ENCODE peak calls at places on chromosomes 4 and X, in eight cellular contexts. C is aorta; L is naive thymus-derived CD4-positive, alpha-beta T cell; Q is K562; A is fibroblast of lung; N is ascending aorta; R is heart right ventricle; V is GM23248. X is an unnamed sample. For H3K4me1, the result is how much of the 10 kb centered on the place peaks cover.

GRCh38 chr4:121380448-121381147 is at the start of gene QRFPR:
- DNase-seq in C (no peak), L (no peak), Q (no peak), A (peak), N (no peak), R (peak), V (peak), X (no peak)

GRCh38 chr4:45530498-45530897 is 593.4 kb downstream of the GABRG1 start:
- DNase-seq in C (no peak), L (no peak), Q (no peak), A (no peak), N (no peak), R (no peak), V (no peak), X (peak)

GRCh38 chr4:16685536-16685935 is 212.9 kb downstream of the LDB2 start:
- DNase-seq in C (no peak), L (no peak), Q (no peak), A (peak), N (no peak), R (no peak), V (peak), X (no peak)

GRCh38 chr4:86286729-86287128 is 73.1 kb downstream of the MAPK10 start:
- DNase-seq in C (no peak), L (no peak), Q (no peak), A (peak), N (no peak), R (no peak), V (no peak), X (no peak)

GRCh38 chr4:125325733-125326132 is 11.0 kb downstream of the FAT4 start:
- DNase-seq in C (no peak), L (no peak), Q (no peak), A (no peak), N (no peak), R (no peak), V (no peak), X (no peak)

GRCh38 chr4:170008376-170008775 is 17.8 kb downstream of the MFAP3L start:
- DNase-seq in C (no peak), L (no peak), Q (no peak), A (no peak), N (no peak), R (no peak), V (peak), X (no peak)

GRCh38 chrX:49249071-49249470 is 13.8 kb downstream of the CCDC22 start:
- DNase-seq in C (no peak), L (no peak), Q (no peak), A (no peak), N (no peak), R (no peak), V (no peak), X (no peak)

GRCh38 chr4:76147454-76148141 is 599 bp downstream of the NUP54 start:
- DNase-seq in C (peak), L (no peak), Q (peak), A (peak), N (peak), R (peak), V (peak), X (no peak)

GRCh38 chrX:43557792-43558191 is 98.3 kb upstream of the MAOA start:
- DNase-seq in C (peak), L (peak), Q (peak), A (peak), N (peak), R (peak), V (peak), X (no peak)

GRCh38 chr4:76569695-76570094 is 134.7 kb downstream of the SHROOM3 start:
- DNase-seq in C (no peak), L (no peak), Q (no peak), A (no peak), N (no peak), R (no peak), V (no peak), X (no peak)

GRCh38 chr4:105709081-105709450 is 482 bp downstream of the GSTCD start:
- DNase-seq in C (no peak), L (no peak), Q (peak), A (peak), N (no peak), R (no peak), V (peak), X (no peak)

GRCh38 chrX:124127496-124127895 is 166.0 kb downstream of the STAG2 start:
- DNase-seq in C (no peak), L (no peak), Q (peak), A (no peak), N (no peak), R (no peak), V (no peak), X (no peak)

GRCh38 chrX:109384569-109385174 is 97.2 kb downstream of the GUCY2F start:
- DNase-seq in C (no peak), L (no peak), Q (peak), A (peak), N (no peak), R (no peak), V (peak), X (no peak)

GRCh38 chr4:80265571-80266266 is 745 bp upstream of the FGF5 start:
- DNase-seq in C (no peak), L (no peak), Q (peak), A (peak), N (no peak), R (no peak), V (peak), X (peak)

GRCh38 chrX:111854778-111855490 is 21.0 kb upstream of the TRPC5OS start:
- DNase-seq in C (no peak), L (no peak), Q (no peak), A (no peak), N (no peak), R (no peak), V (peak), X (no peak)

GRCh38 chr4:95524722-95525121 is 24.1 kb downstream of the UNC5C start:
- DNase-seq in C (no peak), L (no peak), Q (no peak), A (no peak), N (no peak), R (no peak), V (no peak), X (no peak)

GRCh38 chr4:122963222-122963621 is 40.8 kb upstream of the NUDT6 start:
- DNase-seq in C (no peak), L (no peak), Q (no peak), A (peak), N (no peak), R (no peak), V (peak), X (no peak)

GRCh38 chr4:42359686-42360085 is 37.6 kb upstream of the SHISA3 start:
- DNase-seq in C (no peak), L (no peak), Q (no peak), A (no peak), N (no peak), R (no peak), V (peak), X (no peak)

GRCh38 chr4:69984030-69984443 is 11.7 kb upstream of the STATH start:
- DNase-seq in C (no peak), L (no peak), Q (no peak), A (peak), N (no peak), R (no peak), V (no peak), X (peak)

GRCh38 chr4:173025131-173025530 is 143.5 kb upstream of the GALNT7 start:
- DNase-seq in C (no peak), L (peak), Q (peak), A (peak), N (peak), R (no peak), V (peak), X (peak)

GRCh38 chr4:17057035-17057434 is 158.6 kb upstream of the LDB2 start:
- DNase-seq in C (no peak), L (no peak), Q (no peak), A (no peak), N (no peak), R (no peak), V (no peak), X (no peak)

GRCh38 chr4:40627540-40627939 is 2.1 kb downstream of the RBM47 start:
- DNase-seq in C (no peak), L (no peak), Q (no peak), A (no peak), N (no peak), R (no peak), V (no peak), X (no peak)

GRCh38 chr4:40630335-40631021 is 814 bp upstream of the RBM47 start:
- DNase-seq in C (peak), L (no peak), Q (no peak), A (no peak), N (no peak), R (peak), V (no peak), X (peak)

GRCh38 chr4:40626183-40626990 is 3.3 kb downstream of the RBM47 start:
- DNase-seq in C (no peak), L (no peak), Q (no peak), A (peak), N (no peak), R (no peak), V (peak), X (no peak)

GRCh38 chr4:40628888-40629287 is 776 bp downstream of the RBM47 start:
- DNase-seq in C (no peak), L (no peak), Q (no peak), A (no peak), N (no peak), R (no peak), V (peak), X (no peak)

GRCh38 chr4:40629401-40630334 is at the start of gene RBM47:
- DNase-seq in C (peak), L (peak), Q (no peak), A (peak), N (no peak), R (peak), V (peak), X (peak)
- H3K4me1 ChIP-seq in C (under half), L (under half), Q (under half), A (under half), N (under half), R (under half), V (under half), X (under half)

DNA sequence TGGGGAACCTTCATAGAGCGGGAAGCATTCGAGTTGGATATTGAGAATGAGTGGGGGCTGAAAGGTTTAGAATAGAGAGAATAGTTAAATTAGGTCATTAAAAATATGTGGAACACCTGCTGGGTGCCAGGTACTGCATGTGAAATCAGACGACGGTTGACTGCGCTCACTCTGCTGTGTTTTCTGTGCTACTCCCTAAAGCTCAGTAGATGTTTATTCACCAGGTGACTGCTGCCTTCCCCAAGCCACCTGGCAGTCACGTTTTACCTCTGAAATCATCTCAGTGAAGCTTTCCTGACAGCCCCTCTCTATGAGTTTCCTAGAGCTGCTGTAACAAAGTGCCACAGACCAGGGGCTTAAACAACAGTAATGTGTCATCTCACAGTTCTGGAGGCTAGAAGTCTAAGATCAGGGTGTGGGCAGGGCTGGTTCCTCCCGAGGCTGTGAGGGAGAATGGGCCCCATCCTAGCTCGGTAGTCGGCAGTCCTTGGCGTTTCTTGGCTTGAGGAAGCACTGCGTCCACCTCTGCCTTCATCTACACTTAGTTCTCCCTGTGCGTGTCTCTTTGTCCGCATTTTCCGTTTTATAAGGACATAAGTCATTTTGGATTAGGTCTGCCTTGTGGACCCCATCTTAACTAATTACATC is 25.3 kb downstream of the ADD1 start:
- DNase-seq in C (no peak), L (no peak), Q (no peak), A (no peak), N (no peak), R (no peak), V (peak), X (no peak)
- H3K4me1 ChIP-seq in C (under half), L (under half), Q (under half), A (under half), N (under half), R (half or more), V (under half), X (half or more)

GRCh38 chr4:167838686-167839085 is 253.7 kb upstream of the ANXA10 start:
- DNase-seq in C (no peak), L (no peak), Q (no peak), A (peak), N (no peak), R (no peak), V (no peak), X (no peak)

GRCh38 chr4:167842487-167842886 is 249.8 kb upstream of the ANXA10 start:
- DNase-seq in C (no peak), L (no peak), Q (no peak), A (no peak), N (no peak), R (no peak), V (no peak), X (no peak)
- H3K4me1 ChIP-seq in C (under half), L (under half), Q (under half), A (under half), N (under half), R (under half), V (under half), X (under half)

DNA sequence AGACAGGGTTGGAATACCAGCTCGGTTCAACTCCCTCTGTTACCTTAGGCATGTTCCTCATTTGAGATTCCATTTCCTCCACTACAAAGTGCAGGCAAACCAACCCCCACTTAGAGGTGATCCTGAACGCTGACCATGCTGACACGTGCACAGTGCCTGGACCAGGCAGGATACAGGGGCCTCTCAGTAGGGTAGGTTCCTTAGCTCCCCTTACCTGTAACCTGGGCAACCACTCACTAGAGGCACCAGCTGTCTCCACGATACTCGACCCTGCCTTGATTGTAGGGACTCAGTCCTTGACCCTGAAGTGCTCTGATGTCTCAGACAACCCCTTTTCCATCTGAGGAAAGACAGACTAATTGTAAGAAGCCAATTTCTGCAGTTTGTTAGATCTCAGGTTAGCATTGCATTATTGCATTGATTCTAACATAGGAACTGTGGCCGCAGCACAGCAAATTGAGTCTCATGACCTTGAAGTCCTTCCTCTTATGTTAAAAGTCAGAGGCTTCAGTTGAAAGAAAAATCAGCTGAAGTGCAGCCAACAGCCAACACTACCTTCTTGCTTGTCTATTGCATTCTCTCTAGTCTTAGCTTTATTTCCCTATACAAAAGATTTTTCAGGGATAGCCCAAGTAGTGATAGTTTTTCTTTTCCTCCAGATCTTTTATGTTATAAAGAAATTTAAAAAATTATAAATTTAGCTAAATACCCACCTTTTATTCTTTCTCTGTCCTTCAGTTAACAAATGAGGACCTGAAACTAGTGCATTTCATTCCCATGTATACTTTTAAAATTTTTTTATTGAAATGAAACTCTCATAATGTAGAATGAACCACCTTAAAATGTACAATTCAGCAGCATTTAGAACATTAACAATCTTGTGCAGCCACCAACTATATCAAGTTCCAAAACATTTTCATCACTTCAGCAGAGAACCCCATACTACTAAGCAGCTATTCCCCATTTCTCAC is 11.2 kb upstream of the C1QTNF7 start:
- DNase-seq in C (no peak), L (no peak), Q (no peak), A (no peak), N (no peak), R (no peak), V (no peak), X (no peak)
- H3K4me1 ChIP-seq in C (under half), L (under half), Q (under half), A (under half), N (under half), R (under half), V (under half), X (under half)

GRCh38 chrX:264634-265455 is 16.3 kb upstream of the PLCXD1 start:
- DNase-seq in C (no peak), L (no peak), Q (no peak), A (no peak), N (no peak), R (no peak), V (peak), X (no peak)
- H3K4me1 ChIP-seq in C (under half), L (under half), Q (under half), A (under half), N (under half), R (under half), V (under half), X (under half)

GRCh38 chr4:85152490-85152889 is 186.0 kb upstream of the WDFY3 start:
- DNase-seq in C (no peak), L (no peak), Q (no peak), A (no peak), N (no peak), R (no peak), V (no peak), X (no peak)
- H3K4me1 ChIP-seq in C (under half), L (under half), Q (under half), A (under half), N (under half), R (under half), V (under half), X (under half)

X was measured in upper lobe of left lung.